ENCODE peak calls at places on chromosomes 7 and 10, in eight cellular contexts. X is epithelial cell of esophagus, I is astrocyte, W is IMR-90, F is hepatocyte, B is thyroid gland, M is AG04449, L is NB4. J is an unnamed sample.

GRCh38 chr7:63071920-63072319 is 926.7 kb upstream of the ZNF722 start:
- DNase-seq in F (no peak), B (no peak), I (no peak), M (no peak), L (no peak), W (no peak), X (no peak), J (no peak)

GRCh38 chr7:116554436-116554835 is 29.6 kb downstream of the CAV1 start:
- DNase-seq in B (no peak), W (no peak), L (no peak), F (no peak), I (no peak), M (no peak), X (no peak), J (no peak)

GRCh38 chr7:100865372-100865911 is 1.7 kb upstream of the TRIP6 start:
- DNase-seq in F (no peak), M (no peak), B (no peak), W (peak; percentile 45), L (no peak), X (peak; percentile 99), I (peak; percentile 79), J (no peak)

GRCh38 chr7:101743241-101743994 is 74.0 kb upstream of the CUX1 start:
- DNase-seq in X (peak; percentile 82), L (peak; percentile 90), B (peak; percentile 45), M (no peak), W (peak; percentile 49), F (peak; percentile 70), I (peak; percentile 57), J (no peak)

GRCh38 chr10:1213252-1213651 is 157.1 kb downstream of the WDR37 start:
- DNase-seq in M (no peak), F (no peak), L (no peak), I (no peak), W (no peak), X (no peak), B (no peak), J (no peak)

GRCh38 chr10:112689327-112689726 is 242.3 kb downstream of the VTI1A start:
- DNase-seq in X (peak; percentile 10), F (peak; percentile 27), L (no peak), I (no peak), B (no peak), M (no peak), W (peak; percentile 5), J (no peak)

GRCh38 chr7:463362-464176 is 56.1 kb downstream of the PDGFA start:
- DNase-seq in B (no peak), W (no peak), I (no peak), X (no peak), M (no peak), F (no peak), L (no peak), J (no peak)

GRCh38 chr7:18494821-18495408 is 634 bp upstream of the HDAC9 start:
- DNase-seq in M (peak; percentile 19), W (peak; percentile 63), X (peak; percentile 18), B (peak; percentile 27), L (peak; percentile 78), I (peak; percentile 78), F (no peak), J (no peak)

GRCh38 chr10:49300140-49300974 is 1.4 kb downstream of the C10orf71 start:
- DNase-seq in B (no peak), W (peak; percentile 17), I (no peak), M (no peak), X (no peak), L (no peak), F (peak; percentile 34), J (peak; percentile 89)

GRCh38 chr7:158356454-158356853 is 231.2 kb downstream of the PTPRN2 start:
- DNase-seq in X (no peak), I (no peak), M (no peak), W (no peak), L (no peak), B (no peak), F (no peak), J (no peak)

GRCh38 chr10:17335065-17335464 is 107.0 kb downstream of the VIM start:
- DNase-seq in X (peak; percentile 73), M (peak; percentile 47), B (no peak), W (peak; percentile 84), L (no peak), I (peak; percentile 91), F (no peak), J (no peak)

GRCh38 chr10:114520453-114520852 is 116.2 kb upstream of the AFAP1L2 start:
- DNase-seq in M (no peak), W (peak; percentile 92), B (no peak), L (peak; percentile 25), I (peak; percentile 85), X (peak; percentile 96), F (peak; percentile 53), J (no peak)

GRCh38 chr10:34205452-34205851 is 609.6 kb downstream of the PARD3 start:
- DNase-seq in X (no peak), L (peak; percentile 65), I (no peak), M (no peak), W (no peak), B (no peak), F (no peak), J (no peak)

GRCh38 chr7:4830176-4830575 is 31.7 kb downstream of the PAPOLB start:
- DNase-seq in I (peak; percentile 34), L (peak; percentile 89), M (no peak), B (peak; percentile 79), X (peak; percentile 8), W (peak; percentile 57), F (peak; percentile 87), J (peak; percentile 22)

GRCh38 chr10:125742465-125742864 is 23.0 kb downstream of the EDRF1 start:
- DNase-seq in B (no peak), X (no peak), I (no peak), W (no peak), F (no peak), L (peak; percentile 9), M (no peak), J (no peak)
- TF ChIP-seq CTCF in B (peak; percentile 28), X (no peak), I (peak; percentile 17), W (peak; percentile 8), F (no peak), L (no peak), M (no peak), J (no peak)

GRCh38 chr7:111914287-111914686 is 291.9 kb downstream of the DOCK4 start:
- DNase-seq in B (no peak), I (no peak), L (peak; percentile 7), M (no peak), W (no peak), F (no peak), X (no peak), J (no peak)

GRCh38 chr7:111910656-111911055 is 295.5 kb downstream of the DOCK4 start:
- DNase-seq in I (no peak), L (no peak), M (no peak), B (no peak), F (no peak), X (no peak), W (no peak), J (no peak)

DNA sequence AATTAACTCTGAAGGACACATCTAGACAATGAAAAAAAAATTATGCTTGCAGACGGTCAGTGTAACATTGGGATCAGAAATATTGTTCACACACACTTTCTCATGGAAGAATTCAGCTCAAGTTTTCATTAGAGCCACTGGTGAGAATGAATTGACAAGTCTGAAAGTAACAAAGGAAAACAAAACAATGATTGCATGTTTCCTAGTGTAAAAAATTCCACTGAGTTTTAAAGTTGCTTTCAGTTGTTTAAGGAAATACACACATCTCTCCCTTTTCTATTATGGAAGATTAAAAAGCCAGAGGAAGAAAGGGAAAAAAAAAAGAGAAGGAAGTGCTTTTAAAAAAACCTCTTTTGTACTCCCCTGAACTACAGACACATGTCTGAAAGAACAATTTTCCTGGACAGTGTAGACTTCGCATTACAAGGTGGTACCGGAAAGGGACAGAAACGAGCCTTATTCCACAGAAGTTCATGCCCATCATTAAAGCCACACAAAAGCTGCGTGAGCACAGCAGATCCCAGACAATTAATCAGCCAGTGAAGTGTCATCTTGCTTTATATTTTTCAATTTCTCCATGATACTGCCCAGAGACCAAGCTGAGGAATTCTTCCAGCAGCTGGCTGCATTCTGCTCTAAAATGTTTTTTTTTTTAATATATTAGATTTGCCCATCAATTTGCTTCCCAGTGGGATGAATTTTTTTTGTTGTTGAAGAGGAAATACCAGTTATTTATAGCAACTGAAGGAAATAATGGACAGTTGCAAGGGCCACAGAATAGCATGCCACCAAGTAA is 294.8 kb downstream of the DOCK4 start:
- DNase-seq in M (no peak), L (no peak), I (no peak), B (no peak), X (no peak), W (no peak), F (no peak), J (no peak)
- H3K4me3 ChIP-seq in M (no peak overlapping the region), L (no peak overlapping the region), I (no peak overlapping the region), B (no peak overlapping the region), X (no peak overlapping the region), W (no peak overlapping the region), F (no peak overlapping the region), J (no peak overlapping the region)

GRCh38 chr7:142338633-142339501 is 81.0 kb upstream of the PRSS58 start:
- DNase-seq in W (peak; percentile 14), B (peak; percentile 89), L (peak; percentile 44), I (no peak), X (peak; percentile 36), M (no peak), F (no peak), J (no peak)
- TF ChIP-seq CTCF in W (peak; percentile 34), B (peak; percentile 60), L (peak; percentile 47), I (peak; percentile 26), X (peak; percentile 56), M (peak; percentile 43), F (peak; percentile 15), J (peak; percentile 35)

DNA sequence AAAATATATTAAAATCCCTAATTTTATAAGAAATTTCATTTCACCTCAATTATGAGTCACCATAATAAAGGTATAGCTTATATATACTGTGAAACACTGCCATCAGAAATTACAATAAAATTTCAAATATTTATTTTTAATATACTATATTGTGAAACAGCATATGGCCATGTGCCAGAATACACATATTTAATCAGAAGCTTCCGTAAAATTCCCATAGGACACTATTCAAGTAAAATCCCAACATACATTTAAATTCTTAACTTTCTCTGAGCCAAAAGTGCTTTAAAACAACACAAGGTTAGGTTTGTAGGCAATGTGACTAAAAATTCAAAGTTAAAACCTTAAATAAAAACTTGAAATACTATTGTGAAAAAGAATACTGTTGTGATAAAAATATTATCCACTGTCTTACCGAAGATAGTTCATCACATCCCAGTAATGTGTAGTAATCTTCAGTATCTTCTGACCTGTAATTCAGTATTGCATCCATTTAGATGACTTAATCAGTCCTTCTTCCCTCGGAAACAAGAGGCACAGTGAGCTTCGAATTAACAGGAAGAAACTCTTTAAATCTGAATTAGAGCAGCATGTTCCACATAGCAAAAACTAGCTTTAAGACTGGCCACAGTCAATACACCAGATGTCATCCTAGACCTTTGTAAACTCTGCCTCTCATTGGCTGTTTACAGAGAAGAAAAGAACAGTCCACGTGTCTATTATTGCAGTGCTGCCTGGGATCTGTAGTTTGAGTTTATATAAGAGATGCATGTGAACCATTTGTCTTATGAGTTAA is at the start of gene DNAJC12:
- DNase-seq in B (no peak), W (peak; percentile 82), I (peak; percentile 59), L (peak; percentile 93), F (peak; percentile 62), X (peak; percentile 29), M (no peak), J (peak; percentile 84)
- H3K4me3 ChIP-seq in B (no peak within 1 kb of the TSS), W (peak within 1 kb of the TSS; percentile 17), I (peak within 1 kb of the TSS; percentile 43), L (peak within 1 kb of the TSS; percentile 85), F (peak within 1 kb of the TSS; percentile 3), X (no peak within 1 kb of the TSS), M (peak within 1 kb of the TSS; percentile 4), J (peak within 1 kb of the TSS; percentile 47)

J was measured in HFF-Myc.